ENCODE peak calls at places on chromosomes 5 and 9, in four cellular contexts. One of them, this sample, is unnamed.

GRCh38 chr5:122170630-122171029 is 41.3 kb downstream of the ZNF474 start:
- DNase-seq in fibroblast of mammary gland: peak
- DNase-seq in upper lobe of right lung: no peak
- DNase-seq in AG04449: no peak
- DNase-seq in this sample: no peak

GRCh38 chr5:136032564-136032963 is 3.8 kb downstream of the TGFBI start:
- DNase-seq in fibroblast of mammary gland: peak
- DNase-seq in AG04449: no peak
- DNase-seq in upper lobe of right lung: peak
- DNase-seq in this sample: no peak

GRCh38 chr9:613771-614347 is 227.6 kb upstream of the DMRT1 start:
- DNase-seq in upper lobe of right lung: peak
- DNase-seq in fibroblast of mammary gland: peak
- DNase-seq in AG04449: peak
- DNase-seq in this sample: peak

GRCh38 chr9:118767571-118767970 is 601.7 kb downstream of the BRINP1 start:
- DNase-seq in AG04449: no peak
- DNase-seq in fibroblast of mammary gland: no peak
- DNase-seq in upper lobe of right lung: no peak
- DNase-seq in this sample: no peak

GRCh38 chr9:83715221-83715620 is 7.5 kb upstream of the UBQLN1 start:
- DNase-seq in fibroblast of mammary gland: no peak
- DNase-seq in AG04449: no peak
- DNase-seq in upper lobe of right lung: no peak
- DNase-seq in this sample: no peak

GRCh38 chr5:159182691-159183090 is 26.7 kb downstream of the RNF145 start:
- DNase-seq in AG04449: no peak
- DNase-seq in upper lobe of right lung: no peak
- DNase-seq in fibroblast of mammary gland: no peak
- DNase-seq in this sample: no peak

GRCh38 chr5:80069251-80069650 is 34.1 kb downstream of the THBS4 start:
- DNase-seq in upper lobe of right lung: no peak
- DNase-seq in fibroblast of mammary gland: no peak
- DNase-seq in AG04449: no peak
- DNase-seq in this sample: no peak

GRCh38 chr5:139678751-139679750 is 30.9 kb downstream of the CXXC5 start:
- DNase-seq in upper lobe of right lung: no peak
- DNase-seq in AG04449: no peak
- DNase-seq in fibroblast of mammary gland: peak
- DNase-seq in this sample: no peak

GRCh38 chr5:91957671-91958070 is 574.6 kb upstream of the ARRDC3 start:
- DNase-seq in upper lobe of right lung: no peak
- DNase-seq in AG04449: no peak
- DNase-seq in fibroblast of mammary gland: peak
- DNase-seq in this sample: no peak

GRCh38 chr9:72476617-72477375 is 44.6 kb upstream of the TMC1 start:
- DNase-seq in upper lobe of right lung: no peak
- DNase-seq in AG04449: no peak
- DNase-seq in fibroblast of mammary gland: peak
- DNase-seq in this sample: peak

GRCh38 chr5:132222649-132223038 is 5.0 kb downstream of the P4HA2 start:
- DNase-seq in AG04449: no peak
- DNase-seq in fibroblast of mammary gland: no peak
- DNase-seq in upper lobe of right lung: no peak
- DNase-seq in this sample: no peak

GRCh38 chr5:175895701-175896102 is 24.3 kb downstream of the CPLX2 start:
- DNase-seq in AG04449: no peak
- DNase-seq in upper lobe of right lung: no peak
- DNase-seq in fibroblast of mammary gland: no peak
- DNase-seq in this sample: no peak

GRCh38 chr5:77957-78804 is 13.8 kb upstream of the PLEKHG4B start:
- DNase-seq in fibroblast of mammary gland: peak
- DNase-seq in AG04449: peak
- DNase-seq in upper lobe of right lung: no peak
- DNase-seq in this sample: peak

GRCh38 chr5:115624994-115625393 is 842 bp downstream of the TMED7 start:
- DNase-seq in fibroblast of mammary gland: no peak
- DNase-seq in upper lobe of right lung: no peak
- DNase-seq in AG04449: no peak
- DNase-seq in this sample: no peak

GRCh38 chr5:175715627-175716522 is 58.0 kb downstream of the HRH2 start:
- DNase-seq in AG04449: no peak
- DNase-seq in fibroblast of mammary gland: no peak
- DNase-seq in upper lobe of right lung: peak
- DNase-seq in this sample: no peak

GRCh38 chr9:74803366-74804017 is 84.2 kb downstream of the TRPM6 start:
- DNase-seq in fibroblast of mammary gland: no peak
- DNase-seq in upper lobe of right lung: no peak
- DNase-seq in AG04449: no peak
- DNase-seq in this sample: no peak

GRCh38 chr5:129382921-129383672 is 77.0 kb upstream of the ADAMTS19 start:
- DNase-seq in upper lobe of right lung: no peak
- DNase-seq in AG04449: no peak
- DNase-seq in fibroblast of mammary gland: peak
- DNase-seq in this sample: peak

GRCh38 chr5:100479079-100479688 is 56.0 kb upstream of the FAM174A start:
- DNase-seq in upper lobe of right lung: no peak
- DNase-seq in fibroblast of mammary gland: peak
- DNase-seq in AG04449: no peak
- DNase-seq in this sample: no peak

GRCh38 chr9:107397076-107398049 is 92.2 kb downstream of the KLF4 start:
- DNase-seq in upper lobe of right lung: no peak
- DNase-seq in AG04449: no peak
- DNase-seq in fibroblast of mammary gland: peak
- DNase-seq in this sample: no peak

DNA sequence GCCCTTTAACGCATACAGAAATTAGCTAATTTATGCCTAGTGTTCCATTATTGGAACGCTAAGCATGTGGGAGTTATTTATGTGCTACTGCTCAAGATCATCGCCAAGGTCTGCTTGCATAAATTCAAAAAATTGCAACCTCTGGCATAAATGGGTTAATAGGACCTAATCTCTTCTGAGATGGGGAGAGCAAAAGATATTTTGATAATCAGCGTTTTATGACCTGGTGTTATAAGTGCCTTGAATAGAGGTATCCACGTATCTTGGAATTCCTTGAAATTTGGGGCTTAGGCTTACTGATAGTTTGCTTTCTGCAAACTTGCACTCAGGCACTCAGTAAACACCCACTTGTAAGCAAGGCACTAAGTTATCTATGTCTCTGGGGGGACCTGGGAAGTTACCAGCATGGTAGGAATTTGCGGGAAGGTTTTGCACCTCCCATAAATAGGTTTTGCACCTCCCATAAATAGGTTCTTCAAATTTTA is 1.8 kb downstream of the SUB1 start:
- DNase-seq in AG04449: no peak
- DNase-seq in upper lobe of right lung: no peak
- DNase-seq in fibroblast of mammary gland: no peak
- DNase-seq in this sample: no peak
- H3K4me3 ChIP-seq in AG04449: peak
- H3K4me3 ChIP-seq in upper lobe of right lung: peak
- H3K4me3 ChIP-seq in fibroblast of mammary gland: peak
- H3K4me3 ChIP-seq in this sample: peak

DNA sequence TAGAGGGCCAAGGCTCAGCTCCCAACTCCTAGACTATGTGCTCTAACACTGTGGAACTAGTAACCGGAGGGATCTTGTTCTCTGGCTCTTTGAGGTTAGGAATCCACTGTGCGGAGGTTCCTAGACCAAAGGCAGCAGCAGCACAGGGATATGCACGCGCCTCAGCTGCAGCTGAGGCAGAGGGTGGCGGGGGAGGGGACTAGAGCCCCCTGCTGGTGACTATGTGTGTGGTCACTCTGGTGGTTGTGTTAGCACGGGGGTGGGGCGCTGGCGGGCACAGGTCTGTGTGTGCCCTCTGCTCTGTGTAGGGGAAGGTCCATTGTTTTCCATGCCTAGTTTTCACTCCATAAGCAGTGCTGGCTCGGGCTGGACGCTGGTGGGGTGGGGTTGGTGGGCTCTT is 458.0 kb upstream of the IZUMO3 start:
- DNase-seq in fibroblast of mammary gland: no peak
- DNase-seq in upper lobe of right lung: no peak
- DNase-seq in AG04449: no peak
- DNase-seq in this sample: no peak
- TF ChIP-seq CTCF in fibroblast of mammary gland: no peak
- TF ChIP-seq CTCF in upper lobe of right lung: no peak
- TF ChIP-seq CTCF in AG04449: no peak
- TF ChIP-seq CTCF in this sample: no peak

GRCh38 chr9:79656127-79656526 is 84.4 kb downstream of the TLE4 start:
- DNase-seq in fibroblast of mammary gland: no peak
- DNase-seq in upper lobe of right lung: no peak
- DNase-seq in AG04449: no peak
- DNase-seq in this sample: no peak

GRCh38 chr9:79654591-79654990 is 82.8 kb downstream of the TLE4 start:
- DNase-seq in upper lobe of right lung: no peak
- DNase-seq in AG04449: no peak
- DNase-seq in fibroblast of mammary gland: no peak
- DNase-seq in this sample: no peak

GRCh38 chr9:79655571-79655970 is 83.8 kb downstream of the TLE4 start:
- DNase-seq in fibroblast of mammary gland: no peak
- DNase-seq in upper lobe of right lung: no peak
- DNase-seq in AG04449: no peak
- DNase-seq in this sample: no peak

GRCh38 chr9:79652598-79652997 is 80.8 kb downstream of the TLE4 start:
- DNase-seq in upper lobe of right lung: no peak
- DNase-seq in fibroblast of mammary gland: no peak
- DNase-seq in AG04449: no peak
- DNase-seq in this sample: no peak

DNA sequence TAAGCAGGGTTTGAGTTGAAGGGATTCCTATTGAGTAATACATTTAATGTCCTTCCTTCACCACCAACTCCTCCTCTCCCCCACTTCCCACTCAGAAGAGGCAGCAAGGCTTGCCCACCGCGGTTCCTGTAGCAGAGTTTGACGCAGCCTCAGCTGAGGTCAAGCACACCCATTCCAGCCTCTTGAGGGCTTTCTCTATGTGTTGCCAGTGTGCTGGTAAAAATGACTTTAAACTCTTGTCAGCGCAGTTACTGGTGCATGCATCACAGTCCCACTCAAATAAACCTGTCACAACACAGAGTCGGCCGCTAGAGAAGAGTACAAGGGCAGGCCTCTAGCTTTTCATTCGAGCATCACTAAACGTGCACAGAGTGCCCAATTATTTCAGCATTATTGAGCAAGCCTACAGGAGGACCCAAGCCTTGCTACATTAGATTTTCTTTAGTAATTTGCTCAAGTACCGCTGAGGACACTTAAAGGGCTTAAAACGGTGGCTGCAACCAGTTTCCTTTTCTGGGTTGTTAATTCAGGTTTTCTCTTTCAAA is 79.6 kb downstream of the TLE4 start:
- DNase-seq in upper lobe of right lung: peak
- DNase-seq in fibroblast of mammary gland: no peak
- DNase-seq in AG04449: no peak
- DNase-seq in this sample: no peak
- H3K4me3 ChIP-seq in upper lobe of right lung: no peak
- H3K4me3 ChIP-seq in fibroblast of mammary gland: no peak
- H3K4me3 ChIP-seq in AG04449: no peak
- H3K4me3 ChIP-seq in this sample: no peak

DNA sequence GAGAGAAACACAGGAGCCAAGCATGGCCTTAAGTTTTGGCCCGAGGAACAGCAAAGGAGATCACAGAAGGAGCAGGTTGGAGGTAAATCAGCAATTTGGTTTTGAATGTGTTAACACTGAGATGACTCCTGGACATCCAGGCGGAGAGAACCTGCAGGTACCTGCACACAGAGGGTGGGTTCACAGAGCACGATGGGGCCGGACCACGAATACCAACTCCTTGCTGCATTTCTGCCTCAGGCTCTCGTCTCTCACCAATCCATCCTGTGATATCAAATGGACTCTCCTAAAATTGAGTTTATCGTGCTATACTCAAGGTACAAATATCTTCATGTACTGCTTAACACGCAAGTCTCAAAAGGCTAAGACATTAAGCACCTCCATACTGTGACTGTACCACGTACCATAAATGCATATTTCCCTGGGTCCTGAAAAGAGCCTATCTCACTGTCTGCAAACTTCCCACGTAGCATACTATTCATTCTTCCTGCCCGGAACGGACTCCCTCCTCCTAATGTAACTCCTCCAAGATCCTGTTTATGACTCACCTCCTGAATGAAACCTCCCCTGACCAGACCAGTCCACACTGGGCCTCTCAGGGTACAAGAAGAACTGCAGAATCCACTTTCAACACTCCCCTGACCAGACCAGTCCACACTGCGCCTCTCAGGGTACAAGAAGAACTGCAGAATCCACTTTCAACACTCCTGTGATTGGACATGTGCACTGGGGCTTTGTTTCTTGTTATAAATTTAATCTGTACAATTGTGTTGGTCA is 380.8 kb upstream of the RFX3 start:
- DNase-seq in upper lobe of right lung: no peak
- DNase-seq in AG04449: peak
- DNase-seq in fibroblast of mammary gland: peak
- DNase-seq in this sample: peak
- TF ChIP-seq CTCF in upper lobe of right lung: peak
- TF ChIP-seq CTCF in AG04449: no peak
- TF ChIP-seq CTCF in fibroblast of mammary gland: no peak
- TF ChIP-seq CTCF in this sample: no peak

GRCh38 chr5:10567181-10567591 is 3.3 kb downstream of the ANKRD33B start:
- DNase-seq in AG04449: no peak
- DNase-seq in fibroblast of mammary gland: no peak
- DNase-seq in upper lobe of right lung: no peak
- DNase-seq in this sample: no peak
- H3K4me3 ChIP-seq in AG04449: peak
- H3K4me3 ChIP-seq in fibroblast of mammary gland: no peak
- H3K4me3 ChIP-seq in upper lobe of right lung: no peak
- H3K4me3 ChIP-seq in this sample: no peak

This sample was measured in HFF-Myc.